ENCODE peak calls at places on chromosome 22, in seven cellular contexts. F is lower lobe of right lung, W is hepatocyte, M is Panc1, X is fibroblast of mammary gland, N is kidney epithelial cell, C is heart right ventricle. S is an unnamed sample.
A peak's percentile ranks its signal among the peaks of the same experiment; 100 is the strongest.

GRCh38 chr22:30310881-30311771 is 15.6 kb downstream of the TBC1D10A start:
- DNase-seq in F (peak; percentile 77), W (no peak), M (no peak), X (peak; percentile 68), N (peak; percentile 82), C (peak; percentile 80), S (no peak)

GRCh38 chr22:49005557-49005956 is 822.1 kb downstream of the BRD1 start:
- DNase-seq in F (no peak), W (no peak), M (no peak), X (no peak), N (no peak), C (no peak), S (no peak)

GRCh38 chr22:50340157-50340879 is 2.8 kb upstream of the PPP6R2 start:
- DNase-seq in F (no peak), W (no peak), M (no peak), X (no peak), N (no peak), C (no peak), S (no peak)

GRCh38 chr22:21919526-21920307 is 32.9 kb downstream of the PPM1F start:
- DNase-seq in F (no peak), W (no peak), M (no peak), X (no peak), N (no peak), C (no peak), S (no peak)

GRCh38 chr22:41216984-41217383 is 11.9 kb downstream of the L3MBTL2 start:
- DNase-seq in F (no peak), W (no peak), M (no peak), X (peak; percentile 28), N (no peak), C (no peak), S (no peak)

GRCh38 chr22:22422629-22423112 is 85.9 kb downstream of the ZNF280B start:
- DNase-seq in F (peak; percentile 70), W (peak; percentile 85), M (no peak), X (peak; percentile 63), N (peak; percentile 45), C (peak; percentile 55), S (peak; percentile 80)

GRCh38 chr22:24576793-24577192 is 16.1 kb downstream of the LRRC75B start:
- DNase-seq in F (no peak), W (no peak), M (no peak), X (no peak), N (no peak), C (no peak), S (no peak)

GRCh38 chr22:45009881-45010531 is at the start of gene PHF21B:
- DNase-seq in F (no peak), W (peak; percentile 83), M (no peak), X (peak; percentile 9), N (no peak), C (peak; percentile 57), S (peak; percentile 82)

GRCh38 chr22:23609983-23610781 is 21.9 kb downstream of the DRICH1 start:
- DNase-seq in F (no peak), W (no peak), M (no peak), X (no peak), N (no peak), C (no peak), S (no peak)

GRCh38 chr22:45804986-45805325 is 133.3 kb downstream of the ATXN10 start:
- DNase-seq in F (no peak), W (no peak), M (peak; percentile 67), X (peak; percentile 97), N (peak; percentile 91), C (no peak), S (no peak)

GRCh38 chr22:45452565-45453449 is 39.3 kb downstream of the RIBC2 start:
- DNase-seq in F (no peak), W (no peak), M (no peak), X (peak; percentile 88), N (no peak), C (no peak), S (no peak)

GRCh38 chr22:30607300-30607930 is 441 bp downstream of the TCN2 start:
- DNase-seq in F (no peak), W (no peak), M (no peak), X (no peak), N (no peak), C (no peak), S (no peak)

GRCh38 chr22:49577168-49578060 is 250.3 kb downstream of the BRD1 start:
- DNase-seq in F (peak; percentile 33), W (no peak), M (no peak), X (no peak), N (no peak), C (no peak), S (no peak)

GRCh38 chr22:29563652-29564460 is 10.3 kb upstream of the THOC5 start:
- DNase-seq in F (no peak), W (no peak), M (no peak), X (no peak), N (no peak), C (no peak), S (no peak)

GRCh38 chr22:42646569-42647525 is 2.3 kb downstream of the CYB5R3 start:
- DNase-seq in F (no peak), W (peak; percentile 69), M (no peak), X (no peak), N (no peak), C (peak; percentile 79), S (no peak)

GRCh38 chr22:22893891-22894739 is 6.5 kb downstream of the IGLL5 start:
- DNase-seq in F (no peak), W (no peak), M (no peak), X (no peak), N (no peak), C (no peak), S (no peak)

GRCh38 chr22:23578306-23578705 is 1.8 kb downstream of the IGLL1 start:
- DNase-seq in F (no peak), W (no peak), M (no peak), X (no peak), N (no peak), C (no peak), S (no peak)

GRCh38 chr22:19038728-19039447 is 83.3 kb downstream of the DGCR2 start:
- DNase-seq in F (peak; percentile 39), W (no peak), M (no peak), X (no peak), N (no peak), C (no peak), S (no peak)

GRCh38 chr22:43013355-43014061 is 1.4 kb downstream of the PACSIN2 start:
- DNase-seq in F (no peak), W (peak; percentile 33), M (no peak), X (peak; percentile 23), N (no peak), C (no peak), S (no peak)

GRCh38 chr22:30205281-30206115 is 41.1 kb downstream of the LIF start:
- DNase-seq in F (no peak), W (peak; percentile 72), M (peak; percentile 90), X (peak; percentile 98), N (peak; percentile 90), C (peak; percentile 52), S (peak; percentile 15)

GRCh38 chr22:35354068-35354467 is 26.8 kb upstream of the HMOX1 start:
- DNase-seq in F (no peak), W (no peak), M (no peak), X (no peak), N (no peak), C (no peak), S (no peak)

GRCh38 chr22:35349704-35350538 is 31.0 kb upstream of the HMOX1 start:
- DNase-seq in F (no peak), W (peak; percentile 69), M (no peak), X (no peak), N (no peak), C (no peak), S (no peak)

GRCh38 chr22:35350539-35351503 is 30.1 kb upstream of the HMOX1 start:
- DNase-seq in F (peak; percentile 93), W (peak; percentile 94), M (peak; percentile 76), X (peak; percentile 91), N (peak; percentile 63), C (peak; percentile 92), S (peak; percentile 94)

GRCh38 chr22:35353318-35353717 is 27.6 kb upstream of the HMOX1 start:
- DNase-seq in F (peak; percentile 81), W (no peak), M (no peak), X (no peak), N (no peak), C (no peak), S (no peak)

GRCh38 chr22:35352214-35353111 is 28.4 kb upstream of the HMOX1 start:
- DNase-seq in F (peak; percentile 92), W (no peak), M (peak; percentile 12), X (peak; percentile 25), N (no peak), C (peak; percentile 65), S (peak; percentile 43)
- TF ChIP-seq CTCF in F (peak; percentile 16), W (peak; percentile 7), M (peak; percentile 83), X (peak; percentile 24), N (peak; percentile 29), C (no peak), S (peak; percentile 59)

GRCh38 chr22:17161991-17162390 is 2.9 kb upstream of the HDHD5 start:
- DNase-seq in F (no peak), W (no peak), M (no peak), X (no peak), N (no peak), C (no peak), S (no peak)

GRCh38 chr22:17167486-17167885 is 8.4 kb upstream of the HDHD5 start:
- DNase-seq in F (no peak), W (no peak), M (no peak), X (no peak), N (no peak), C (peak; percentile 79), S (no peak)

GRCh38 chr22:17159504-17159951 is 451 bp upstream of the HDHD5 start:
- DNase-seq in F (no peak), W (peak; percentile 78), M (no peak), X (peak; percentile 56), N (no peak), C (peak; percentile 44), S (peak; percentile 50)

GRCh38 chr22:17162731-17163130 is 3.7 kb upstream of the HDHD5 start:
- DNase-seq in F (no peak), W (no peak), M (no peak), X (no peak), N (no peak), C (no peak), S (no peak)

GRCh38 chr22:17164392-17165024 is 5.4 kb upstream of the HDHD5 start:
- DNase-seq in F (no peak), W (no peak), M (no peak), X (peak; percentile 14), N (no peak), C (no peak), S (no peak)
- TF ChIP-seq CTCF in F (peak; percentile 10), W (peak; percentile 2), M (peak; percentile 47), X (peak; percentile 38), N (peak; percentile 28), C (no peak), S (no peak)

GRCh38 chr22:37126882-37127281 is 17.4 kb upstream of the TMPRSS6 start:
- DNase-seq in F (no peak), W (no peak), M (no peak), X (no peak), N (no peak), C (no peak), S (no peak)
- TF ChIP-seq CTCF in F (peak; percentile 20), W (peak; percentile 23), M (peak; percentile 74), X (no peak), N (peak; percentile 34), C (no peak), S (peak; percentile 49)

DNA sequence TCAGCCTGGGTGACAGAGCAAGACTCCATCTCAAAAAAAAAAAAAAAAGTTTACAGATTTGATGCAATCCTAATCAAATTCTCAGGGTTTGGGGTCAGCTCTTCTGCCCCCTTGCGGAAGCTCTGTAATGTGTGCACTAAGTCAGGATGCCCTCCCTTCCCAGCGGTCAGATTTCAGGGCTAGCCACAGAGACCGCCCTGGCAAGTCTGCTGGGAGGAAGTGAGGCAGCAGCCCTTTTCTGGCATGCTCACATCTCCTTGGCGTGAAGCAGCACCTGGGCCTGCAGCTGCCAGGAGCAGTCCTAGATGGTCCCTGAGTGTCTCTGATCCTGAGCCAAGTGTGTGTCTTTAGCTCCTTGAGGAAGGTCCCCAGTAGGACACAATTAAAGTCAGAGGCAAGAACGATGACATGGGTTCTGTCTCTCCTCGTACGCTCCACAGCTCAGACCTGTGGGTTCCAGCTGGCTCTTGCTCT is 10.9 kb upstream of the APOBEC3C start:
- DNase-seq in F (peak; percentile 83), W (peak; percentile 83), M (no peak), X (peak; percentile 87), N (no peak), C (peak; percentile 54), S (peak; percentile 84)
- TF ChIP-seq CTCF in F (peak; percentile 79), W (peak; percentile 74), M (peak; percentile 81), X (peak; percentile 81), N (peak; percentile 76), C (peak; percentile 59), S (peak; percentile 72)

S was measured in GM13977.